ENCODE peak calls at places on chromosomes 7 and 10, in eight cellular contexts. One of them, this sample, is unnamed. For H3K4me1, the result is how much of the 10 kb centered on the place peaks cover.

GRCh38 chr7:143456992-143457793 is 13.9 kb downstream of the TAS2R60 start:
- DNase-seq in GM23248: peak
- DNase-seq in DND-41: no peak
- DNase-seq in hepatocyte: no peak
- DNase-seq in effector memory CD4-positive, alpha-beta T cell: no peak
- DNase-seq in psoas muscle: no peak
- DNase-seq in CD4-positive, alpha-beta memory T cell: no peak
- DNase-seq in lower lobe of right lung: no peak
- DNase-seq in this sample: no peak

GRCh38 chr10:114399576-114399975 is 4.7 kb downstream of the AFAP1L2 start:
- DNase-seq in psoas muscle: no peak
- DNase-seq in GM23248: no peak
- DNase-seq in DND-41: no peak
- DNase-seq in effector memory CD4-positive, alpha-beta T cell: no peak
- DNase-seq in hepatocyte: no peak
- DNase-seq in CD4-positive, alpha-beta memory T cell: no peak
- DNase-seq in lower lobe of right lung: no peak
- DNase-seq in this sample: no peak

GRCh38 chr7:87380905-87381304 is 35.4 kb downstream of the CROT start:
- DNase-seq in effector memory CD4-positive, alpha-beta T cell: no peak
- DNase-seq in lower lobe of right lung: no peak
- DNase-seq in CD4-positive, alpha-beta memory T cell: no peak
- DNase-seq in psoas muscle: no peak
- DNase-seq in GM23248: no peak
- DNase-seq in hepatocyte: no peak
- DNase-seq in DND-41: no peak
- DNase-seq in this sample: no peak

GRCh38 chr10:69179089-69179742 is 818 bp upstream of the SUPV3L1 start:
- DNase-seq in effector memory CD4-positive, alpha-beta T cell: peak
- DNase-seq in DND-41: peak
- DNase-seq in psoas muscle: no peak
- DNase-seq in hepatocyte: peak
- DNase-seq in GM23248: peak
- DNase-seq in lower lobe of right lung: no peak
- DNase-seq in CD4-positive, alpha-beta memory T cell: peak
- DNase-seq in this sample: no peak

GRCh38 chr10:67670401-67670800 is 25.6 kb downstream of the CTNNA3 start:
- DNase-seq in CD4-positive, alpha-beta memory T cell: no peak
- DNase-seq in hepatocyte: no peak
- DNase-seq in psoas muscle: no peak
- DNase-seq in DND-41: no peak
- DNase-seq in lower lobe of right lung: no peak
- DNase-seq in effector memory CD4-positive, alpha-beta T cell: no peak
- DNase-seq in GM23248: no peak
- DNase-seq in this sample: no peak

GRCh38 chr7:137965942-137966624 is 35.8 kb downstream of the CREB3L2 start:
- DNase-seq in CD4-positive, alpha-beta memory T cell: no peak
- DNase-seq in DND-41: no peak
- DNase-seq in hepatocyte: no peak
- DNase-seq in lower lobe of right lung: no peak
- DNase-seq in effector memory CD4-positive, alpha-beta T cell: no peak
- DNase-seq in GM23248: peak
- DNase-seq in psoas muscle: no peak
- DNase-seq in this sample: no peak

GRCh38 chr7:1460757-1461639 is 1.7 kb upstream of the MICALL2 start:
- DNase-seq in lower lobe of right lung: peak
- DNase-seq in effector memory CD4-positive, alpha-beta T cell: no peak
- DNase-seq in GM23248: peak
- DNase-seq in CD4-positive, alpha-beta memory T cell: no peak
- DNase-seq in psoas muscle: peak
- DNase-seq in hepatocyte: peak
- DNase-seq in DND-41: no peak
- DNase-seq in this sample: peak

GRCh38 chr7:8443871-8444756 is 10.7 kb downstream of the NXPH1 start:
- DNase-seq in hepatocyte: peak
- DNase-seq in GM23248: no peak
- DNase-seq in DND-41: no peak
- DNase-seq in psoas muscle: no peak
- DNase-seq in lower lobe of right lung: no peak
- DNase-seq in CD4-positive, alpha-beta memory T cell: no peak
- DNase-seq in effector memory CD4-positive, alpha-beta T cell: no peak
- DNase-seq in this sample: no peak

GRCh38 chr10:34507217-34507616 is 307.9 kb downstream of the PARD3 start:
- DNase-seq in hepatocyte: no peak
- DNase-seq in psoas muscle: no peak
- DNase-seq in CD4-positive, alpha-beta memory T cell: no peak
- DNase-seq in lower lobe of right lung: no peak
- DNase-seq in GM23248: no peak
- DNase-seq in DND-41: no peak
- DNase-seq in effector memory CD4-positive, alpha-beta T cell: no peak
- DNase-seq in this sample: no peak

DNA sequence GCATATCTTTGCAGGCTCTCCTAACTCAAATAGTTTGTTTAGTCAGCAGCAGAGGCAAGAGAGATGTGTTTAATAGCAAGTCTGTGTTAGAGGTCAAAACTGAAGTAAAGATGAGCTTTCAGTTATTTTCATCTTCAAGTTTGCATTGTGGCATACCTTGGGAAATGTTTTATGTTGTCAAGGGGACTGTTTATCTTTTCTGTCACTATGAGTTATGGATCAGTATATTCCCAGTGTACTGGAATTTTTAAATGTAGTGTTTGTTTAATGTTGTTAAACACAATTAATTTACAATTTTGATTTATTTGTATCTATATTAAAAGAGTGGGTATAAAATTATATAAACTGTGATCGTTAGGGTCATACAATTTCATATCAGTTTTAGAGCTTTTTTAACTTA is 169.7 kb upstream of the PPP1R3A start:
- DNase-seq in GM23248: no peak
- DNase-seq in psoas muscle: no peak
- DNase-seq in effector memory CD4-positive, alpha-beta T cell: no peak
- DNase-seq in lower lobe of right lung: no peak
- DNase-seq in hepatocyte: no peak
- DNase-seq in CD4-positive, alpha-beta memory T cell: no peak
- DNase-seq in DND-41: no peak
- DNase-seq in this sample: no peak
- H3K27ac ChIP-seq in GM23248: no peak
- H3K27ac ChIP-seq in psoas muscle: peak
- H3K27ac ChIP-seq in effector memory CD4-positive, alpha-beta T cell: no peak
- H3K27ac ChIP-seq in lower lobe of right lung: no peak
- H3K27ac ChIP-seq in hepatocyte: peak
- H3K27ac ChIP-seq in CD4-positive, alpha-beta memory T cell: no peak
- H3K27ac ChIP-seq in DND-41: no peak
- H3K27ac ChIP-seq in this sample: no peak

GRCh38 chr10:71497802-71498326 is 101.1 kb downstream of the CDH23 start:
- DNase-seq in effector memory CD4-positive, alpha-beta T cell: no peak
- DNase-seq in psoas muscle: no peak
- DNase-seq in hepatocyte: no peak
- DNase-seq in lower lobe of right lung: no peak
- DNase-seq in CD4-positive, alpha-beta memory T cell: no peak
- DNase-seq in DND-41: no peak
- DNase-seq in GM23248: no peak
- DNase-seq in this sample: no peak
- H3K4me3 ChIP-seq in effector memory CD4-positive, alpha-beta T cell: no peak
- H3K4me3 ChIP-seq in psoas muscle: no peak
- H3K4me3 ChIP-seq in hepatocyte: no peak
- H3K4me3 ChIP-seq in lower lobe of right lung: no peak
- H3K4me3 ChIP-seq in CD4-positive, alpha-beta memory T cell: no peak
- H3K4me3 ChIP-seq in DND-41: no peak
- H3K4me3 ChIP-seq in GM23248: no peak
- H3K4me3 ChIP-seq in this sample: no peak

DNA sequence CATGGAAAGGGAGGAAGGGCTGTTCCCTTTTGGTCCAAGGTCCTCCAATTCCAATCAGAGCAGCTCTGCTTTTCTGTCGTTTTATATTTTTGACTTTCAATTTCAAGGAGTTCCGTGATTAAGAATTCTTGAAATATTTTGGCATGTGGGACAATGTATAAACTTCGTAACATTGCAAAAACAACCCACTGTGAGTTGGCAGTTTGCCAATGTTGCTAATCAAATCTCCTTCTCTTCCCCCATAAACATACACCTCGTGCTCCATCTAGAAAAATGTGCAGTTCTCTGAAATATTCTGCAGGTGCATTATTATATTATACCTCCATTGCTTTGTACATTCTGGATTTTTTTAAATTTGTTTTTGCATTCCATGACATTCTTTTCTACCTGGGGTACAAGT is 49.8 kb downstream of the POU6F2 start:
- DNase-seq in psoas muscle: no peak
- DNase-seq in hepatocyte: no peak
- DNase-seq in lower lobe of right lung: no peak
- DNase-seq in DND-41: no peak
- DNase-seq in GM23248: no peak
- DNase-seq in CD4-positive, alpha-beta memory T cell: no peak
- DNase-seq in effector memory CD4-positive, alpha-beta T cell: no peak
- DNase-seq in this sample: no peak
- H3K4me1 ChIP-seq in psoas muscle: under half
- H3K4me1 ChIP-seq in hepatocyte: under half
- H3K4me1 ChIP-seq in lower lobe of right lung: under half
- H3K4me1 ChIP-seq in DND-41: under half
- H3K4me1 ChIP-seq in GM23248: under half
- H3K4me1 ChIP-seq in CD4-positive, alpha-beta memory T cell: under half
- H3K4me1 ChIP-seq in effector memory CD4-positive, alpha-beta T cell: under half
- H3K4me1 ChIP-seq in this sample: under half

GRCh38 chr10:125190961-125191360 is 30.6 kb upstream of the CTBP2 start:
- DNase-seq in hepatocyte: no peak
- DNase-seq in psoas muscle: no peak
- DNase-seq in GM23248: no peak
- DNase-seq in lower lobe of right lung: no peak
- DNase-seq in DND-41: no peak
- DNase-seq in CD4-positive, alpha-beta memory T cell: no peak
- DNase-seq in effector memory CD4-positive, alpha-beta T cell: no peak
- DNase-seq in this sample: no peak

GRCh38 chr10:125193306-125193877 is 33.0 kb upstream of the CTBP2 start:
- DNase-seq in hepatocyte: no peak
- DNase-seq in DND-41: no peak
- DNase-seq in lower lobe of right lung: no peak
- DNase-seq in CD4-positive, alpha-beta memory T cell: no peak
- DNase-seq in effector memory CD4-positive, alpha-beta T cell: no peak
- DNase-seq in psoas muscle: no peak
- DNase-seq in GM23248: no peak
- DNase-seq in this sample: no peak

GRCh38 chr10:125192620-125193019 is 32.3 kb upstream of the CTBP2 start:
- DNase-seq in lower lobe of right lung: no peak
- DNase-seq in CD4-positive, alpha-beta memory T cell: no peak
- DNase-seq in hepatocyte: no peak
- DNase-seq in effector memory CD4-positive, alpha-beta T cell: no peak
- DNase-seq in GM23248: no peak
- DNase-seq in psoas muscle: no peak
- DNase-seq in DND-41: no peak
- DNase-seq in this sample: no peak

GRCh38 chr10:125190414-125190813 is 30.1 kb upstream of the CTBP2 start:
- DNase-seq in GM23248: no peak
- DNase-seq in lower lobe of right lung: no peak
- DNase-seq in psoas muscle: no peak
- DNase-seq in CD4-positive, alpha-beta memory T cell: no peak
- DNase-seq in hepatocyte: no peak
- DNase-seq in DND-41: no peak
- DNase-seq in effector memory CD4-positive, alpha-beta T cell: no peak
- DNase-seq in this sample: no peak

DNA sequence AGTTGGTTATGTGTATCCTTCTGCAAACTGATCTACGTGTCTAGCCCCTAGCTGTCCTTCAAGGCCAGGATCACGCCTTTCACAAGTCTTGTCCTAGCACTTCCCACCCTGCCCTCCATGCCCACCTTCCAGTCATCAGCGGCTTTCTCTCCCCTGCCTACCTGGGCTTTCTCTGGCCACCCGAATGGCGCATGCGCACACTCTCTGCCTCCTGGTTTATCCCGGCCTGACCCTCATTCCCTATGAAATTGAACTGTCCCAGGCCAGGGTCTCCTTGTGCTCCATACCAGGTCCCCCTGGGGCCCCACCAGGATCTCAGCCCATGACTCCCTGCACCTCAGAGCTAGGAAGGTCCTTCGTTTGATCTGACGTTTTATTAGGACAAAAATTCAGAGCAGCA is 31.6 kb upstream of the CTBP2 start:
- DNase-seq in CD4-positive, alpha-beta memory T cell: no peak
- DNase-seq in GM23248: no peak
- DNase-seq in effector memory CD4-positive, alpha-beta T cell: no peak
- DNase-seq in lower lobe of right lung: no peak
- DNase-seq in hepatocyte: no peak
- DNase-seq in psoas muscle: no peak
- DNase-seq in DND-41: no peak
- DNase-seq in this sample: no peak
- H3K27ac ChIP-seq in CD4-positive, alpha-beta memory T cell: no peak
- H3K27ac ChIP-seq in GM23248: no peak
- H3K27ac ChIP-seq in effector memory CD4-positive, alpha-beta T cell: no peak
- H3K27ac ChIP-seq in lower lobe of right lung: no peak
- H3K27ac ChIP-seq in hepatocyte: no peak
- H3K27ac ChIP-seq in psoas muscle: no peak
- H3K27ac ChIP-seq in DND-41: no peak
- H3K27ac ChIP-seq in this sample: no peak

GRCh38 chr10:62924344-62924748 is 108.2 kb upstream of the EGR2 start:
- DNase-seq in lower lobe of right lung: no peak
- DNase-seq in DND-41: no peak
- DNase-seq in psoas muscle: no peak
- DNase-seq in GM23248: no peak
- DNase-seq in CD4-positive, alpha-beta memory T cell: no peak
- DNase-seq in effector memory CD4-positive, alpha-beta T cell: no peak
- DNase-seq in hepatocyte: peak
- DNase-seq in this sample: no peak
- H3K4me3 ChIP-seq in lower lobe of right lung: no peak
- H3K4me3 ChIP-seq in DND-41: no peak
- H3K4me3 ChIP-seq in psoas muscle: no peak
- H3K4me3 ChIP-seq in GM23248: no peak
- H3K4me3 ChIP-seq in CD4-positive, alpha-beta memory T cell: no peak
- H3K4me3 ChIP-seq in effector memory CD4-positive, alpha-beta T cell: no peak
- H3K4me3 ChIP-seq in hepatocyte: no peak
- H3K4me3 ChIP-seq in this sample: no peak

GRCh38 chr7:98289333-98289875 is 7.9 kb downstream of the BRI3 start:
- DNase-seq in GM23248: no peak
- DNase-seq in DND-41: no peak
- DNase-seq in lower lobe of right lung: no peak
- DNase-seq in psoas muscle: no peak
- DNase-seq in effector memory CD4-positive, alpha-beta T cell: no peak
- DNase-seq in hepatocyte: no peak
- DNase-seq in CD4-positive, alpha-beta memory T cell: no peak
- DNase-seq in this sample: no peak
- H3K4me1 ChIP-seq in GM23248: under half
- H3K4me1 ChIP-seq in DND-41: under half
- H3K4me1 ChIP-seq in lower lobe of right lung: half or more
- H3K4me1 ChIP-seq in psoas muscle: under half
- H3K4me1 ChIP-seq in effector memory CD4-positive, alpha-beta T cell: under half
- H3K4me1 ChIP-seq in hepatocyte: under half
- H3K4me1 ChIP-seq in CD4-positive, alpha-beta memory T cell: under half
- H3K4me1 ChIP-seq in this sample: under half

GRCh38 chr7:139899328-139900020 is 70.4 kb downstream of the TBXAS1 start:
- DNase-seq in psoas muscle: no peak
- DNase-seq in lower lobe of right lung: no peak
- DNase-seq in GM23248: no peak
- DNase-seq in effector memory CD4-positive, alpha-beta T cell: no peak
- DNase-seq in CD4-positive, alpha-beta memory T cell: no peak
- DNase-seq in hepatocyte: no peak
- DNase-seq in DND-41: no peak
- DNase-seq in this sample: no peak
- H3K27ac ChIP-seq in psoas muscle: no peak
- H3K27ac ChIP-seq in lower lobe of right lung: no peak
- H3K27ac ChIP-seq in GM23248: no peak
- H3K27ac ChIP-seq in effector memory CD4-positive, alpha-beta T cell: no peak
- H3K27ac ChIP-seq in CD4-positive, alpha-beta memory T cell: no peak
- H3K27ac ChIP-seq in hepatocyte: no peak
- H3K27ac ChIP-seq in DND-41: no peak
- H3K27ac ChIP-seq in this sample: no peak

This sample was measured in aorta.